ENCODE peak calls at places on chromosomes 5 and 9, in five cellular contexts. W, S, O, H and G are unnamed samples.

GRCh38 chr5:143406408-143406807 is 2.9 kb upstream of the NR3C1 start:
- DNase-seq in W (no peak), S (no peak), O (no peak), H (no peak), G (no peak)

GRCh38 chr5:122354293-122354692 is 42.3 kb downstream of the SNCAIP start:
- DNase-seq in W (peak; percentile 51), S (no peak), O (no peak), H (peak; percentile 75), G (no peak)

GRCh38 chr9:438961-439768 is 224.5 kb downstream of the DOCK8 start:
- DNase-seq in W (no peak), S (peak; percentile 30), O (peak; percentile 42), H (no peak), G (peak; percentile 68)

GRCh38 chr5:95822038-95822407 is 503 bp downstream of the GLRX start:
- DNase-seq in W (peak; percentile 66), S (peak; percentile 63), O (peak; percentile 67), H (peak; percentile 77), G (peak; percentile 77)

GRCh38 chr5:14946813-14947640 is 75.4 kb upstream of the ANKH start:
- DNase-seq in W (peak; percentile 47), S (no peak), O (no peak), H (peak; percentile 28), G (peak; percentile 22)

GRCh38 chr9:71910602-71911060 is 362 bp downstream of the ABHD17B start:
- DNase-seq in W (peak; percentile 67), S (no peak), O (no peak), H (no peak), G (no peak)

GRCh38 chr5:54692631-54693030 is 175.1 kb downstream of the SNX18 start:
- DNase-seq in W (no peak), S (no peak), O (no peak), H (no peak), G (no peak)

GRCh38 chr5:1418238-1418920 is 26.9 kb downstream of the SLC6A3 start:
- DNase-seq in W (no peak), S (no peak), O (no peak), H (no peak), G (no peak)

GRCh38 chr5:174231961-174232487 is 186.5 kb downstream of the NSG2 start:
- DNase-seq in W (no peak), S (no peak), O (no peak), H (no peak), G (peak; percentile 2)

GRCh38 chr9:79263666-79264460 is 307.9 kb upstream of the TLE4 start:
- DNase-seq in W (no peak), S (no peak), O (peak; percentile 18), H (no peak), G (no peak)

GRCh38 chr9:93205896-93206575 is 22.1 kb downstream of the WNK2 start:
- DNase-seq in W (no peak), S (no peak), O (no peak), H (no peak), G (no peak)

GRCh38 chr9:137114220-137114612 is 317 bp downstream of the DPP7 start:
- DNase-seq in W (no peak), S (no peak), O (no peak), H (no peak), G (no peak)

GRCh38 chr9:78115073-78115472 is 83.5 kb upstream of the GNAQ start:
- DNase-seq in W (peak; percentile 9), S (no peak), O (no peak), H (peak; percentile 63), G (peak; percentile 7)

GRCh38 chr5:132439521-132440206 is 50.9 kb downstream of the IRF1 start:
- DNase-seq in W (no peak), S (peak; percentile 83), O (peak; percentile 71), H (no peak), G (peak; percentile 95)

GRCh38 chr9:11663913-11664312 is 1029.3 kb upstream of the TYRP1 start:
- DNase-seq in W (no peak), S (no peak), O (no peak), H (no peak), G (no peak)

GRCh38 chr9:98360176-98360708 is 104.8 kb upstream of the TBC1D2 start:
- DNase-seq in W (no peak), S (no peak), O (no peak), H (peak; percentile 17), G (no peak)

GRCh38 chr5:73447234-73448071 is 1.1 kb downstream of the FOXD1 start:
- DNase-seq in W (peak; percentile 56), S (peak; percentile 31), O (no peak), H (peak; percentile 79), G (peak; percentile 60)

GRCh38 chr5:74866653-74867162 is 521 bp upstream of the FAM169A start:
- DNase-seq in W (peak; percentile 21), S (no peak), O (peak; percentile 16), H (peak; percentile 70), G (no peak)

GRCh38 chr5:74865293-74865798 is 841 bp downstream of the FAM169A start:
- DNase-seq in W (no peak), S (no peak), O (no peak), H (no peak), G (no peak)

GRCh38 chr5:74865799-74866652 is at the start of gene FAM169A:
- DNase-seq in W (peak; percentile 80), S (peak; percentile 23), O (peak; percentile 24), H (peak; percentile 84), G (peak; percentile 8)

GRCh38 chr5:74863726-74864125 is 2.5 kb downstream of the FAM169A start:
- DNase-seq in W (no peak), S (no peak), O (no peak), H (no peak), G (no peak)

DNA sequence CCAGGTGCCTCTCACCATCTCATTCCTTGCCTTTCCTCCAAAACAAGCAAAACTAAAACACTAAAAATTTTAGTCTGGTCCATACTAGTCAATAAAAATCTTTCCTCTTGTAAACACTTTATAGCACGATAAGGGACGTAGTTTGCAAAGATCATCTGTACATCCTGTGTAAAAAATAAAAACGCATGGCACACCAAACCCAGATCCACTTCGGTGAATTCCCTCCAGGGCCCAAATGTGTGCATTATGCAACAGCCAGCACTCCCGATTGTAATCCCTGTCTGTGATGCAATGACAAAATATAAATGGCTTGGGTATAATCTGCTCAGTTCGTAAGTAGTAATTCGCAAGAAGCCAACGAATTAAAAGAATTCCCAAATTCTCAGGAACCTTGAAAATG is 1.4 kb downstream of the FAM169A start:
- DNase-seq in W (no peak), S (no peak), O (no peak), H (peak; percentile 15), G (no peak)
- H3K4me3 ChIP-seq in W (peak overlapping the region; percentile 73), S (no peak overlapping the region), O (no peak overlapping the region), H (peak overlapping the region; percentile 98), G (no peak overlapping the region)

DNA sequence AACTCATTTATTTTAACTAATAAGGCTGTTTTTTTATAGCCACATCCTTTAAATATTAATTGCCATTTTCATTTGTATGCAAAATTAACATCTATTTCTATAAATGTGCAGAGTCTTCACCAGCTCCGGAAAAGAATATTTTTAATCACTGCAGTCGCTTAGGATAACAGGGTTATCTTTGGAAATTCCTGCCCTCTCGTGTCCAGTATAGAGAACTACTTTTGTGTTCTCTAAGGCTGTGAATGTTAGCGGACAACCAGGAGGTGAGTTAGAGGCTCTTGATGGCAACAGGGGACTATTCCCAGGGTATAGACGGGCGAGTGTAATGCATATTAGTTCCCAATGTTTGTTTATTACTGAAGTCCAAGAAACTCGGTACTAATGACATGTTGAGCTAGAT is 59.4 kb downstream of the GGTA1 start:
- DNase-seq in W (peak; percentile 60), S (no peak), O (no peak), H (peak; percentile 28), G (peak; percentile 48)
- TF ChIP-seq CTCF in W (peak; percentile 46), S (peak; percentile 7), O (peak; percentile 64), H (peak; percentile 39), G (peak; percentile 44)

DNA sequence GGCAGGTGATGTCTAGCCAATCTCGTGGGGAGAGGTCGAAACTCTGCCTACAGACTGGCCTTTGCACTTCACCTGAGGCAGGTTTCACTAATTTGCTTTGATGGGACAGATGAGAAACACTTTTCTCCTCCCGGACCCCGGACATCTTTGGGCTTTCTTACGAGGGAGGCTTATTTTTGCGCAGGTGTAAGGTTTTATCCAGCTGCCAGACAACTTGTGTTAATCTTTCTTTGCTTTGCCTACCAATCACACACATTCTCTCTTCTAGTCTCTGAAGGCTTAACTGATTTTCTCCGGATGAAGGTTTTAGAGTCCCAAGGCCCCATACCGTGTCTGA is 359 bp upstream of the EMB start:
- DNase-seq in W (no peak), S (no peak), O (no peak), H (no peak), G (no peak)
- H3K4me3 ChIP-seq in W (peak overlapping the region; percentile 52), S (peak overlapping the region; percentile 51), O (peak overlapping the region; percentile 82), H (peak overlapping the region; percentile 83), G (no peak overlapping the region)

DNA sequence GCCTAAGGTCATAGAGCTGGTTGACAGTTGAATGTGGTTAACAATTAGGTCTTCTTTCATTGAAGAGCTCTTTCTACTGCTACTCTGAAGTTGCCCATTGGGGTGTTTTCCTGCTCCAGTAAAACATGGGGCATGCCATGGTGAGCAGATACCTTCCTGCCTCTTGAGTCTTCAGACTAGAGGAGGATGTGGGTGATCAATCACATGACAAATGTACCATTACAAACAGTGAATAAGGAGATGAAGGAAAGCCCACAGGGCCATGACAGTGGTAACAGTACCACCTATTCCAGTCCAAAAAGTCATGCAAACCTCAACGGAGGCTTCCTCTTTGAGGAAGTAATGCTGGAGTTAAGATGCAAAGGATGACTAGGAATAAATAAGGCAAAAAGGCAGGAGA is 73.5 kb downstream of the CYFIP2 start:
- DNase-seq in W (no peak), S (no peak), O (no peak), H (no peak), G (no peak)
- TF ChIP-seq CTCF in W (no peak), S (no peak), O (no peak), H (no peak), G (no peak)